ENCODE peak calls at places on chromosome 5, in four cellular contexts. H is HepG2, Y is HEK293T, J is GM12878. K is an unnamed sample.
A peak's percentile ranks its signal among the peaks of the same experiment; 100 is the strongest.

GRCh38 chr5:76547242-76547890 is 75.8 kb downstream of the F2RL2 start:
- DNase-seq in H (no peak), Y (no peak), J (peak; percentile 88), K (no peak)

GRCh38 chr5:110045153-110045552 is 355.4 kb downstream of the MAN2A1 start:
- DNase-seq in H (no peak), Y (no peak), J (no peak), K (no peak)

GRCh38 chr5:131611064-131611381 is 24.0 kb downstream of the RAPGEF6 start:
- DNase-seq in H (no peak), Y (no peak), J (no peak), K (no peak)

GRCh38 chr5:8844847-8845246 is 701.0 kb downstream of the SEMA5A start:
- DNase-seq in H (no peak), Y (no peak), J (no peak), K (no peak)

GRCh38 chr5:131488463-131488862 is 146.6 kb downstream of the RAPGEF6 start:
- DNase-seq in H (no peak), Y (no peak), J (peak; percentile 82), K (no peak)

GRCh38 chr5:79513519-79514390 is at the start of gene HOMER1:
- DNase-seq in H (peak; percentile 58), Y (peak; percentile 68), J (no peak), K (peak; percentile 87)

GRCh38 chr5:149079883-149080282 is 17.0 kb upstream of the SH3TC2 start:
- DNase-seq in H (no peak), Y (no peak), J (no peak), K (no peak)

GRCh38 chr5:167207081-167207480 is 1084.4 kb upstream of the WWC1 start:
- DNase-seq in H (no peak), Y (no peak), J (no peak), K (no peak)

GRCh38 chr5:83488821-83489220 is 17.3 kb downstream of the VCAN start:
- DNase-seq in H (no peak), Y (no peak), J (no peak), K (no peak)

GRCh38 chr5:91219803-91220371 is 163.2 kb downstream of the ARRDC3 start:
- DNase-seq in H (no peak), Y (peak; percentile 28), J (no peak), K (peak; percentile 42)

GRCh38 chr5:40165789-40166728 is 513.7 kb upstream of the PTGER4 start:
- DNase-seq in H (no peak), Y (no peak), J (no peak), K (no peak)

GRCh38 chr5:89303033-89303480 is 420.1 kb upstream of the MEF2C start:
- DNase-seq in H (no peak), Y (no peak), J (peak; percentile 84), K (no peak)

GRCh38 chr5:133783481-133783880 is 171.1 kb upstream of the FSTL4 start:
- DNase-seq in H (no peak), Y (no peak), J (no peak), K (no peak)

GRCh38 chr5:74040065-74040551 is 414.1 kb downstream of the ARHGEF28 start:
- DNase-seq in H (no peak), Y (no peak), J (no peak), K (no peak)

GRCh38 chr5:137296213-137296702 is 202.9 kb downstream of the SPOCK1 start:
- DNase-seq in H (no peak), Y (no peak), J (no peak), K (no peak)

GRCh38 chr5:14097998-14098471 is 45.1 kb upstream of the TRIO start:
- DNase-seq in H (no peak), Y (no peak), J (no peak), K (no peak)

GRCh38 chr5:142360607-142361120 is 35.8 kb upstream of the SPRY4 start:
- DNase-seq in H (peak; percentile 91), Y (peak; percentile 43), J (no peak), K (no peak)

GRCh38 chr5:16520806-16521205 is 55.2 kb upstream of the ZNF622 start:
- DNase-seq in H (no peak), Y (no peak), J (no peak), K (no peak)

DNA sequence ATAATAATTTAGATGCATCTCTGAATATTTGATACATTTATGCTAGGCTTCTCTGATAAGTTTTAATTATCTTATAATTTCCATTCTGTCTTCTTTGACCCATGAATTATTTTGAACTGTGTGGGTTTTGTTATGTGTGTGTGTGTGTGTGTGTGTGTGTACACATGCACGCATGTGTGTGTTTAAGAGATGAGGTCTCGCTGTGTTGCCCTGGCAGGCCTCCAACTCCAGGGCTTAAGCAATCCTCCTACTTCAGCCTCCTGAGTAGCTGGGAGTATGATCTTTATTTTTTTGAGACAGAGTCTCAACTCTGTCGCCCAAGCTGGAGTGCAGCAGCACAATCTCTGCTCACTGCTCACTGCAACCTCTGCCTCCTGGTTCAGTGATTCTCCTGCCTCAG is 75.4 kb downstream of the NDUFAF2 start:
- DNase-seq in H (peak; percentile 5), Y (no peak), J (no peak), K (no peak)
- TF ChIP-seq TARDBP in H (no peak), Y (no peak), J (no peak), K (no peak)

DNA sequence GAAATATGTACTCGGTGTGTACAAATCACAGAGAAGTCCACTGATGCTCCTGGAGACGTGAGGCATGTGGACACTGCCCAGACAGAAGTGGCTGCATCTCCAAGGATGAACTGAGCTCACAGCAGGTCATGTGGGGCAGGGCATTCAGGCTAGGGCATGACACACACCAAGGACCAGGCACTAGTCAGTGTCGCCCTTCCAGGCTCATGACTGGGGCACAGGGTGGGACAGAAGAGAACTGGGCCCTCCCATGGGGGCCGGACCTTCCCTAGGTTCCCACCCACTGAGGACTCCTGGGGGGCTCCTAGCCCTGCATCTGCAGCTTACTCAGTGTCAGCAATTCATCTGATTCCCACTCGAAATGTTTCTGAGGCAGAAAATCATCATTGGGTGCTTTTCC is 256.8 kb upstream of the IRX4 start:
- DNase-seq in H (no peak), Y (no peak), J (no peak), K (no peak)
- TF ChIP-seq TARDBP in H (no peak), Y (no peak), J (no peak), K (no peak)

GRCh38 chr5:112293587-112293986 is 125.5 kb downstream of the EPB41L4A start:
- DNase-seq in H (no peak), Y (no peak), J (no peak), K (no peak)
- TF ChIP-seq TARDBP in H (no peak), Y (no peak), J (no peak), K (no peak)

DNA sequence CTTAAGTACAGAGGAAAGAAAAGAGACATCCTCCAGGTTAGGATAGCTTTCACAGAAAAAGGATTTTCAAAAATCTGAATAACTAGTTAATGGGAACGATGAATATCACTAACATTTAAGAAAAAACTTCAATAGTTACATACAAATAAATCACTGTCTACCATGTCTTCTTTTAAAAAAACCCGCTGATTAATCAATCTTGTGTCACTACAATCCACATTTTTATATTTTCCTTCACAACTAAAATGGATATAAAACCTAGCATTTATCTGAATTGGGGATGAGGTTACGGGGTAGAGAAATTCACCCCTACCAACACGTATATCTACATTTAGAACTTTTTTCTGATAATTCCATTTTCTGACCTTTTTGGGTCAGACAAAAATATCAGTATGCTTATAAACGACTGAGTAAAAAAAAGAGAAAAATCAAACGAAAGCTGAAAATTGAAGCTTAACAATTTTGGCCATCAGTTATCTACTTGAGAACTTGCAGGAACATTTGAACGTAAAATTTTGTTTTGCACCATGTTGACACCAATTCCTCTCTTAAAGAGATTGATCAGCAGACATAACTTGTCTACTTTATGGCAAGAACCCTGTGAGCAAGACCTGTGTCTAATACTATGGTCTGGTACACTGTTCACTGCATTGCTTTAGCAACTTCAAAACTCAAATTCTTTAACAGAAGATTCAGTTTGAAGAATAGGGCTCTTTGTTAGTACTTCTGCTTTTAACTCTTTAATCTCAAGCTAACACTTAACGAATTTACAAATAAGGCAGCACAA is 4.8 kb downstream of the NR3C1 start:
- DNase-seq in H (peak; percentile 31), Y (no peak), J (no peak), K (no peak)
- TF ChIP-seq TARDBP in H (no peak), Y (no peak), J (no peak), K (no peak)

DNA sequence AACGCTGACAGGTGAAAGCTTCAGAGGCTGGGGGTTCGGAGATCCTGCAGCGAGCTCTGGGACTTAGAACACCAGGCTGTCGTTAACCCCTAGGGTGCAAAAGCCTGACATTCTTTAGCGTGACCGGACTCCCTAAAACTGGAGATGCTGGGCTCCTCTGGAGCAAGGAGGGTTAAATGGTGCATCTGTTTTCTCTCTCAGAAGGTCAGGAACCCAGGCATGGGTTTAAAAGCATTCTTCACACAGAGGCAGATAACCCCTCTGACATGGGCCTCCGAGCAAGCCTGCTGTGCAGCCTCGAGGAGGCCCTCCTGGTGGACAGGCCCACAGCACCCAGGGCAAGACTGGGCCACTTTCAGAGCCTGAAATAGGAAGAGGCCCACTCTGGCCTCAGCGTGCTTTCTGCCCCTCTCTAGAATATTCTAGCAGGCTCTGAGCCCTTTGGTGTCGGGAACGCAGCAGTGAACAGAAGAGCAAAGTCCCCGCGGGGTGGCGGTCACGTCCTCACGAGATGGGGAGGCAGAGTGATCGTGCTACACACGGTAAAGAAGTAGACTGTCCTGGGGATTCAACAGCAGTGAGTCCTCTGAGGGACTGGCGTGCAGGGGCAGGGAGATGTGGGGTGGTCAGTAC is 124.8 kb downstream of the COL23A1 start:
- DNase-seq in H (no peak), Y (no peak), J (no peak), K (no peak)
- TF ChIP-seq TARDBP in H (no peak), Y (no peak), J (no peak), K (no peak)

DNA sequence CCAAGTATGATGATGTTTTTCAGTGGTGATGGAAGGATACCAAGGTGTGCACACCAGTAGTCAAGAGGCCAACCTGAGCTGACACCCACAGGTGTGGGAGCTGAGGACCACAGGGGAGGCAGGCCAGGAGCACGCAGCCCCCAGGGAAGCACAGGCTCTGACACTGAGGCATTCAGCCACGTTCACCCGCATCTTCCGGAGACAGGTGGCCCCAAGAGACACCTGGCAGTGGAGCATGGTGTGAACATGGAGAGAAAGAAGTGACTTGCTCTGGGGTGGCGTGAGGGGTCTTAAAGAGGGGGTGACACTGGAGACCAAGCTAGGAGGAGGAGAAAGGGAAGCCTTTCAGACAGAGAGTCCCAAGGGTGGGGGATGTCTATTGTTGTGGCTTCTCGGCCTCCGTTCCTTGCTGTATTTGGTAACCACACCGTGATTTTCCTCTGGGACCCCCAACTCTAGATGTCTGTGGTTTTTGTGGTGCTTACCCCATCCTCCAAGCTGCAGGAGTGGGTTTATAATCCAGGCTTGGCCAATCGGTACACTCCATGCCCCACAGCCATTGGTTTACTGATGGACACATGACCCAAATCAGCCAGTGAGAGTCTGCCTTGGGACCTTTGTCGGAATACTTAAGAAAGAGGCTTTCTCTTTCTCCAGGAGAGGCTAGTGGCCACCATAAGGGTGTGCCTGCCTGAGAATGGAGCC is 84.6 kb downstream of the HRH2 start:
- DNase-seq in H (no peak), Y (no peak), J (no peak), K (no peak)
- TF ChIP-seq TARDBP in H (no peak), Y (no peak), J (no peak), K (no peak)

DNA sequence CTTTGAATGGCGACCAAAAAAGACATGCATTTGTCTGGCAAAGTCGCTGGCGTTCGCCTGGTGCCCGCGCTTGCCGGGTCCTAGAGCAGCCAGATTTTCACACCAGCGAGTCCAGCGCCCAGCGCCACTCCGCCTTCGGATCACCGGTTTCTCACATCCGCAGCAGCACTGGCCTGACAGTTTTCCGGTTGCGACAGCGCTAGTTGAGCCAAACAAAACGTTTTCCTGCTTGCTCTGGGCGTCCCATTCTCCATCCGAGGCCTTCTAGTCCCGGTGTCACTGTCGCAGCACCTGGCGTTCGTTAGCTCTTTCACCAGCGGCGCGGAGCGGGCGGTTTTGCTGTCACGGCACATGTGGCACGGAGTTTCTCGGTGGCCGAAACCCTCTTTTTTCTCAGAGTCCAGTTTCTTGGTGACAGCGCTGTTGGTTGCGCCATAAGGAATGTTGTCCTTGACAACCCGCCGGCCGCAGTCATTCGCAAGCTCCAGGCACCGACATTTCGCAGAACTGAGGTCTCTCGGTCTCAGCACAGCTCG is 48.0 kb downstream of the ANXA2R start:
- DNase-seq in H (peak; percentile 71), Y (no peak), J (no peak), K (peak; percentile 25)
- TF ChIP-seq TARDBP in H (no peak), Y (no peak), J (no peak), K (no peak)

GRCh38 chr5:179292681-179293080 is 52.6 kb downstream of the ADAMTS2 start:
- DNase-seq in H (no peak), Y (no peak), J (no peak), K (no peak)
- TF ChIP-seq TARDBP in H (no peak), Y (no peak), J (no peak), K (no peak)